ENCODE peak calls at places on chromosomes 5 and 9, in nine cellular contexts. D, X, R, B, A, N, U, V and E are unnamed samples.

GRCh38 chr5:77774981-77775772 is 962 bp downstream of the TBCA start:
- DNase-seq in N (peak), R (no peak), D (no peak), B (no peak), X (no peak), U (no peak), V (no peak), A (no peak), E (no peak)

GRCh38 chr5:158022844-158023243 is 163.9 kb upstream of the CLINT1 start:
- DNase-seq in X (no peak), D (no peak), B (no peak), R (no peak), V (no peak), U (no peak), N (no peak), A (no peak), E (no peak)

GRCh38 chr9:117290809-117291208 is 124.0 kb downstream of the ASTN2 start:
- DNase-seq in V (no peak), U (no peak), N (no peak), R (no peak), B (no peak), D (no peak), A (no peak), X (no peak), E (no peak)

GRCh38 chr5:109399092-109399759 is 10.5 kb downstream of the PJA2 start:
- DNase-seq in X (no peak), D (no peak), B (no peak), U (no peak), N (no peak), V (no peak), A (no peak), R (no peak), E (no peak)

GRCh38 chr5:113546711-113547159 is 33.2 kb downstream of the YTHDC2 start:
- DNase-seq in N (peak), B (no peak), V (no peak), A (no peak), R (no peak), D (no peak), U (no peak), X (no peak), E (peak)

GRCh38 chr5:132095745-132096084 is 22.1 kb downstream of the CSF2 start:
- DNase-seq in R (no peak), D (no peak), A (no peak), N (no peak), B (no peak), V (no peak), U (no peak), X (no peak), E (no peak)

GRCh38 chr9:89527084-89527483 is 29.2 kb upstream of the SEMA4D start:
- DNase-seq in B (peak), R (no peak), U (peak), A (no peak), D (no peak), V (peak), N (no peak), X (no peak), E (no peak)

GRCh38 chr5:82375488-82376294 is 97.5 kb upstream of the RPS23 start:
- DNase-seq in U (no peak), D (no peak), A (no peak), B (no peak), V (no peak), N (no peak), X (no peak), R (no peak), E (no peak)

GRCh38 chr5:65198777-65199120 is 283.0 kb downstream of the ADAMTS6 start:
- DNase-seq in R (no peak), N (peak), V (no peak), B (no peak), D (peak), A (no peak), X (no peak), U (no peak), E (peak)

GRCh38 chr5:2185646-2186471 is 303.1 kb upstream of the IRX4 start:
- DNase-seq in U (no peak), B (no peak), N (no peak), A (no peak), D (no peak), V (no peak), R (no peak), X (no peak), E (no peak)

GRCh38 chr9:121819511-121820231 is 168.2 kb downstream of the DAB2IP start:
- DNase-seq in N (no peak), A (peak), B (no peak), V (no peak), R (no peak), X (no peak), U (no peak), D (no peak), E (peak)

GRCh38 chr5:39570418-39571027 is 145.7 kb upstream of the DAB2 start:
- DNase-seq in R (no peak), U (no peak), B (no peak), N (peak), D (peak), X (no peak), V (no peak), A (peak), E (no peak)

GRCh38 chr5:38466444-38467189 is 89.8 kb downstream of the LIFR start:
- DNase-seq in B (no peak), V (peak), X (no peak), D (no peak), R (peak), U (peak), A (no peak), N (no peak), E (no peak)

GRCh38 chr5:60805470-60805869 is 38.6 kb downstream of the ELOVL7 start:
- DNase-seq in U (no peak), X (no peak), V (no peak), A (no peak), N (peak), R (no peak), D (no peak), B (no peak), E (peak)

GRCh38 chr5:114174837-114175236 is 187.0 kb upstream of the KCNN2 start:
- DNase-seq in R (no peak), B (no peak), U (no peak), N (no peak), A (no peak), X (no peak), V (no peak), D (no peak), E (no peak)

GRCh38 chr9:106947501-106947900 is 84.5 kb downstream of the ZNF462 start:
- DNase-seq in V (no peak), U (no peak), D (no peak), B (no peak), A (no peak), R (no peak), N (no peak), X (no peak), E (no peak)

GRCh38 chr9:122127396-122127798 is 32.2 kb downstream of the NDUFA8 start:
- DNase-seq in B (no peak), X (no peak), R (no peak), U (no peak), N (no peak), V (no peak), A (no peak), D (no peak), E (no peak)

GRCh38 chr5:2883771-2884170 is 132.3 kb upstream of the IRX2 start:
- DNase-seq in A (no peak), N (no peak), R (no peak), D (no peak), V (no peak), X (no peak), U (no peak), B (no peak), E (no peak)

GRCh38 chr5:72658767-72659540 is 151.7 kb upstream of the ZNF366 start:
- DNase-seq in B (no peak), R (no peak), X (no peak), N (no peak), D (no peak), A (no peak), U (no peak), V (no peak), E (no peak)

GRCh38 chr9:98708933-98709911 is at the start of gene GABBR2:
- DNase-seq in X (no peak), R (no peak), N (no peak), U (no peak), D (no peak), B (no peak), V (peak), A (peak), E (no peak)

GRCh38 chr5:64165500-64166200 is at the start of gene RNF180:
- DNase-seq in A (peak), X (no peak), N (peak), U (peak), R (peak), B (peak), D (peak), V (peak), E (no peak)

GRCh38 chr5:61623401-61624069 is 291.5 kb downstream of the ZSWIM6 start:
- DNase-seq in X (no peak), D (peak), A (peak), R (no peak), U (no peak), V (no peak), N (no peak), B (no peak), E (no peak)

GRCh38 chr9:8907863-8908262 is 1108.3 kb upstream of the DMAC1 start:
- DNase-seq in U (no peak), N (no peak), V (no peak), X (no peak), A (no peak), B (no peak), R (no peak), D (no peak), E (no peak)

GRCh38 chr9:130260816-130261765 is 4.5 kb upstream of the HMCN2 start:
- DNase-seq in N (no peak), A (no peak), R (no peak), B (no peak), V (no peak), D (no peak), X (no peak), U (no peak), E (no peak)

GRCh38 chr5:6814816-6815215 is 101.6 kb downstream of the TENT4A start:
- DNase-seq in V (no peak), D (no peak), R (no peak), N (no peak), B (no peak), U (no peak), A (no peak), X (no peak), E (no peak)

GRCh38 chr9:129584136-129584535 is 36.8 kb downstream of the C9orf50 start:
- DNase-seq in R (peak), U (peak), V (no peak), D (peak), A (peak), B (peak), X (peak), N (peak), E (peak)

GRCh38 chr5:148388692-148389091 is 4.9 kb downstream of the FBXO38 start:
- DNase-seq in D (no peak), X (no peak), B (no peak), A (no peak), N (no peak), R (no peak), U (no peak), V (no peak), E (no peak)

GRCh38 chr5:148387325-148387724 is 3.6 kb downstream of the FBXO38 start:
- DNase-seq in N (no peak), B (no peak), D (no peak), V (no peak), U (no peak), R (no peak), X (no peak), A (no peak), E (no peak)

GRCh38 chr5:148393390-148393741 is 9.6 kb downstream of the FBXO38 start:
- DNase-seq in V (no peak), R (no peak), A (peak), U (no peak), B (no peak), X (no peak), N (no peak), D (no peak), E (no peak)

GRCh38 chr5:148391422-148391821 is 7.7 kb downstream of the FBXO38 start:
- DNase-seq in V (no peak), X (no peak), B (no peak), N (no peak), R (no peak), A (no peak), U (no peak), D (no peak), E (no peak)

GRCh38 chr5:148390914-148391313 is 7.2 kb downstream of the FBXO38 start:
- DNase-seq in D (no peak), B (no peak), X (no peak), R (no peak), U (no peak), V (no peak), A (no peak), N (no peak), E (no peak)
- H3K27ac ChIP-seq in D (no peak), B (no peak), X (no peak), R (no peak), U (peak), V (no peak), A (no peak), N (no peak), E (no peak)

GRCh38 chr5:76764374-76764773 is 48.4 kb downstream of the F2R start:
- DNase-seq in A (no peak), U (no peak), V (no peak), R (no peak), N (no peak), D (no peak), B (no peak), X (no peak), E (no peak)

GRCh38 chr5:76765249-76765648 is 49.3 kb downstream of the F2R start:
- DNase-seq in D (no peak), V (no peak), R (no peak), N (peak), B (no peak), U (no peak), A (no peak), X (no peak), E (no peak)

GRCh38 chr5:76763136-76763535 is 47.2 kb downstream of the F2R start:
- DNase-seq in R (no peak), X (no peak), V (no peak), B (no peak), U (no peak), N (no peak), A (no peak), D (no peak), E (no peak)

GRCh38 chr5:76766746-76767145 is 50.8 kb downstream of the F2R start:
- DNase-seq in X (no peak), A (no peak), D (no peak), R (no peak), U (no peak), V (no peak), N (peak), B (no peak), E (no peak)

DNA sequence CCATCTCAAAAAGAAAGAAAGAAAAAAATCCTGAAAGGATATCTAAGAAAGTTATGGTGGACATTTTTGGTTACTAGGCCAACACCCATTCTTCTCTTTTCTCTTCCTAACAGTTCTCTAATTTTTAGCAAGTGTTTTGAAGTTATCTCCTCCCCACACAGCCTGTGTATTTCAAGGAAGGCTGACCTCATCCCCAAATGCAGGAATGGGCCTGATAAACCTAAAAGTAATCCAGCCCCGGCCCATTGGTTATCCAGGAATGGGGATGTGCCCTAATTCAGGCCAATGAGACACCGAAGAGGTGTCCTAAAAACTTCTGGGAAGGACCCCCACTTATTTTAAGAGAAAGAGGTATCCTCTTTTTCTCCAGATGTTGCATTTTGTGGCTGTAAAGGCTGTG is 46.6 kb downstream of the F2R start:
- DNase-seq in R (no peak), A (no peak), N (no peak), X (no peak), D (no peak), U (no peak), V (no peak), B (no peak), E (no peak)
- H3K27ac ChIP-seq in R (no peak), A (no peak), N (no peak), X (no peak), D (peak), U (no peak), V (no peak), B (no peak), E (no peak)

GRCh38 chr9:108443278-108443633 is 412.5 kb downstream of the ACTL7B start:
- DNase-seq in A (no peak), R (no peak), V (no peak), B (no peak), D (no peak), X (no peak), U (no peak), N (no peak), E (no peak)
- H3K27ac ChIP-seq in A (no peak), R (no peak), V (no peak), B (no peak), D (no peak), X (no peak), U (no peak), N (peak), E (peak)

GRCh38 chr9:16121593-16121992 is 568.8 kb downstream of the CCDC171 start:
- DNase-seq in U (no peak), B (no peak), R (no peak), N (peak), A (no peak), D (no peak), V (no peak), X (no peak), E (no peak)
- H3K27ac ChIP-seq in U (no peak), B (no peak), R (no peak), N (no peak), A (no peak), D (no peak), V (no peak), X (no peak), E (no peak)

DNA sequence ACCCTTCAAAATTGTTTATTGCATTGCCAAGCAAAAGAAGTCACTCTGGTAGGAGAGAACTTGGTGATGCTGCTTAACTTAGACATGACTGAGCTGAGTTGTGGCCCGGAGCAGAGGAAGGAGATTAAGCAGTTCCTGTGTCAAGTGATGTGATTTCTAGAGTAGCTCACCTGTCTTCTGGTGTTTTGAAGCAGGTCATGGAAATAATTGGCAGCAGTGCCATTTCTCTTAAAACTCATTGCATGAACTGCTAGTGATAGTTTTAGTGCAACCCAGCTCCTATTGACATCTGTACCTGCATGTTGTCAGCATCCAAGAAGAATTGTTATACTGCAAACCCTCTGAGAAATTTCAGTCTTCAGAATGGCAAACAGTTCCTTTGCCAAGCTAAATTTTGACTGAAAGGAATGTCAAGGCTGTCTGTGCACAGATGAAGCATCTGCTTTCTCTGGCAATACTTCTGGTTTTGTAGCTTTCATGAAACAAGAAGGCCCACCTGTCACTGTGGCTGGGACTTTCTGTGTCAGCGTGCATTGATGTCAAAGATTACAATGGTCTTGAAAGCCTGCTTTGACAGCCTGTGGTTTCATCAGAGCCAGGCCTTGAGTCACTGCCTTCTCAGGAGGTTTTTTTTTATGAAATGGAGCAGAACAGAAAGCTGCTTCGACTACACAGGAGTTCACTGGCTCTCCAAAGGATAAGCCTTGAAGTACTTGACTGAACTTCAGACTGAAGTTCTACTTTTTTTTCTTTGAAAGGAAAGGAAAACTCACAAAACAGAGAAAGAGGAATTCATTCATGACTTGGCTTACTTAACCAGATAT is 90.6 kb downstream of the RALGPS1 start:
- DNase-seq in A (no peak), V (no peak), N (peak), B (no peak), R (no peak), U (no peak), D (no peak), X (peak), E (peak)
- H3K27ac ChIP-seq in A (no peak), V (no peak), N (no peak), B (no peak), R (no peak), U (no peak), D (no peak), X (no peak), E (no peak)

DNA sequence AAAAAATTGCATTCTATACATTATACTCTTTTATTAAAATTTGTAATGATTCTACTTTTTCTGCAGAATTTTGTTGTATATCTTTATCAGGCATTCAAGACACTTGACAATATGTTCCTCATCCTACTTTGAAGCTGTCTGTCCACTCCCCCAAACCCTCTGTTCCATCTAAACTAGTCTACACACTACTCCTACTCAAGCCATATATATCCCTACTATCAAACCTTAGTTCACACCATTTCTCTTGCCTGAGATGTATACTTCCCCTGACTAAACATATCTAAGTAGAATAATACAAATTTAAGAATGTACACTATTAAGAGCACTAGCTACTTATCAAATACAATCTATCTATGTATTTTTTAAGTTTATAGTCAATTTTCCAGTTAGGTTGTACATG is 107.1 kb upstream of the FTMT start:
- DNase-seq in X (no peak), D (no peak), N (no peak), V (no peak), B (no peak), U (no peak), R (no peak), A (no peak), E (no peak)
- H3K27ac ChIP-seq in X (no peak), D (no peak), N (no peak), V (no peak), B (no peak), U (no peak), R (no peak), A (no peak), E (no peak)

DNA sequence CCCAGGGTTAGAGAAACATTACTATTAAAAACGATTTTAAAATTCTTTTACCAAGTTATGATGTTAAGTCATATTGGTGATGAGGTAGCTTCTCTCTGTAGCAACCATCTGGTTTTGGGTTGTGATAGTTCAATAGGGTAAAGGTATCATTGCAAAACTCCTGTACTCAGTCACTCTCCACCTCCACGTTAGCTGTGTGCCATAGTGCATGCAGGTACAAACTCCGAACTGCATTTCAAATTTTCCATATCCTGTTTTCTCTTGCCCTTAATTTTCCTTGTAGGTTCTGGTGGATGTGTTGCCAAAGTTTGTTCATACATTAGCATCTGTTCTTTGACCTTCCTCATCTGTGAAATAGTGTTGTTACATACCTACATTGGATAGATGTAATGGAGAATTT is 53.1 kb upstream of the ARRDC3 start:
- DNase-seq in A (no peak), X (no peak), B (no peak), V (no peak), U (no peak), D (no peak), N (peak), R (no peak), E (no peak)
- H3K27ac ChIP-seq in A (no peak), X (no peak), B (no peak), V (no peak), U (no peak), D (no peak), N (no peak), R (no peak), E (no peak)

DNA sequence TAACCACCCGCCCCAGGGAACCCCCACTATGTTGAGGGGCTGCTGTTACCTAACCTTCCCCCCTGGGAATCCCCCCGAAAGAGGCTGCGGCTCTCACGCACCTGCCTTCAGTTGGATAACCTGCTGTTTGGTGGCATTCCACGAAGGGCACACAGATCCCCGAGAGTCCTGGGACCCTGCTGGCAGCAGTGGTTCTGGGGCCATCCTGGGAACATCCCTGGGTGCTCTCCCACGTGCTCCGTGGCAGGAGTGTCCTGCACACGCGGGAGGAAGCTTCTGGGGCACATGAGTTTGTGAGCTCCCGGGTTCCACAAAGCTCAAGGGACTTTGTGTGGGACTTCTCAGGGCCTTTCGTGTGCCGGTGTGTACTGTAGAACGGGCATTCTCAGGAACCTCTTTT is 102.3 kb downstream of the RXRA start:
- DNase-seq in B (no peak), U (no peak), N (no peak), A (no peak), R (no peak), D (no peak), V (no peak), X (no peak), E (no peak)
- H3K27ac ChIP-seq in B (no peak), U (no peak), N (no peak), A (no peak), R (no peak), D (no peak), V (no peak), X (no peak), E (no peak)